ENCODE peak calls at places on chromosome X, in seven cellular contexts. F is A549; K is neural crest cell; Z is activated gamma-delta T cell treated with anti-CD3 and anti-CD28 coated beads, Interleukin-2, amount 50 U/mL, for 16 hours; N is fibroblast of the conjunctiva; J is stimulated activated CD4-positive, alpha-beta T cell treated with anti-CD3 and anti-CD28 coated beads, Interleukin-4, amount 100 ng/mL, for 48 hours; D is stimulated activated naive B cell treated with anti-CD40 and anti-IgM and Interleukin-4, amounts not matched to agents 10 μg/mL and 1 μg/mL and 100 μg/mL, for 72 hours. M is an unnamed sample.

GRCh38 chrX:40581333-40581910 is 652 bp downstream of the ATP6AP2 start:
- DNase-seq in F (no peak), K (no peak), Z (no peak), N (no peak), J (no peak), D (no peak), M (no peak)

GRCh38 chrX:38183577-38183976 is 37.1 kb downstream of the SRPX start:
- DNase-seq in F (no peak), K (no peak), Z (no peak), N (no peak), J (no peak), D (no peak), M (no peak)

GRCh38 chrX:1392376-1393130 is 640 bp upstream of the SLC25A6 start:
- DNase-seq in F (peak), K (peak), Z (no peak), N (peak), J (peak), D (no peak), M (peak)

GRCh38 chrX:42442745-42443144 is 335.2 kb downstream of the PPP1R2C start:
- DNase-seq in F (no peak), K (no peak), Z (no peak), N (no peak), J (no peak), D (no peak), M (no peak)

GRCh38 chrX:54808109-54808604 is 612 bp downstream of the MAGED2 start:
- DNase-seq in F (peak), K (peak), Z (no peak), N (no peak), J (no peak), D (no peak), M (peak)

GRCh38 chrX:40539214-40540142 is 41.3 kb upstream of the ATP6AP2 start:
- DNase-seq in F (no peak), K (peak), Z (peak), N (no peak), J (peak), D (peak), M (no peak)

GRCh38 chrX:24149346-24150050 is at the start of gene ZFX:
- DNase-seq in F (peak), K (peak), Z (peak), N (peak), J (peak), D (peak), M (no peak)

GRCh38 chrX:139932077-139932900 is 564 bp downstream of the ATP11C start:
- DNase-seq in F (peak), K (no peak), Z (peak), N (no peak), J (no peak), D (peak), M (peak)

GRCh38 chrX:96424007-96424406 is 260.6 kb upstream of the DIAPH2 start:
- DNase-seq in F (no peak), K (no peak), Z (no peak), N (peak), J (no peak), D (no peak), M (no peak)

GRCh38 chrX:73767017-73767416 is 204.0 kb downstream of the CHIC1 start:
- DNase-seq in F (no peak), K (no peak), Z (no peak), N (no peak), J (no peak), D (no peak), M (no peak)

GRCh38 chrX:103999234-103999633 is 14.3 kb downstream of the H2BW1 start:
- DNase-seq in F (no peak), K (no peak), Z (no peak), N (no peak), J (no peak), D (no peak), M (no peak)

GRCh38 chrX:87900320-87900908 is 382.8 kb downstream of the KLHL4 start:
- DNase-seq in F (peak), K (no peak), Z (peak), N (no peak), J (no peak), D (peak), M (no peak)

GRCh38 chrX:147950352-147950751 is 30.8 kb upstream of the FMR1NB start:
- DNase-seq in F (no peak), K (no peak), Z (no peak), N (no peak), J (no peak), D (no peak), M (no peak)

GRCh38 chrX:13119386-13119785 is 75.0 kb upstream of the FAM9C start:
- DNase-seq in F (peak), K (no peak), Z (no peak), N (no peak), J (no peak), D (no peak), M (no peak)

GRCh38 chrX:38103857-38104812 is 97.8 kb downstream of the SYTL5 start:
- DNase-seq in F (no peak), K (no peak), Z (no peak), N (no peak), J (no peak), D (no peak), M (no peak)

GRCh38 chrX:48829016-48829735 is 2.9 kb downstream of the ERAS start:
- DNase-seq in F (no peak), K (no peak), Z (no peak), N (no peak), J (no peak), D (no peak), M (no peak)

GRCh38 chrX:119982145-119982544 is 38.6 kb upstream of the NKAP start:
- DNase-seq in F (no peak), K (no peak), Z (no peak), N (no peak), J (no peak), D (no peak), M (no peak)

GRCh38 chrX:49754238-49754857 is 58.6 kb upstream of the PAGE1 start:
- DNase-seq in F (peak), K (peak), Z (peak), N (peak), J (peak), D (peak), M (peak)

GRCh38 chrX:119755981-119756533 is 2.3 kb upstream of the SOWAHD start:
- DNase-seq in F (no peak), K (no peak), Z (peak), N (no peak), J (no peak), D (peak), M (no peak)

GRCh38 chrX:28586891-28587635 is at the start of gene IL1RAPL1:
- DNase-seq in F (peak), K (peak), Z (no peak), N (peak), J (no peak), D (no peak), M (no peak)

GRCh38 chrX:48919360-48919821 is 567 bp upstream of the PIM2 start:
- DNase-seq in F (no peak), K (no peak), Z (no peak), N (no peak), J (no peak), D (peak), M (no peak)

GRCh38 chrX:71292669-71293379 is 8.7 kb upstream of the ITGB1BP2 start:
- DNase-seq in F (no peak), K (no peak), Z (no peak), N (no peak), J (no peak), D (no peak), M (no peak)

GRCh38 chrX:2638279-2638678 is 52.8 kb upstream of the CD99 start:
- DNase-seq in F (no peak), K (no peak), Z (no peak), N (no peak), J (no peak), D (no peak), M (no peak)

GRCh38 chrX:72479324-72480274 is 93.0 kb downstream of the HDAC8 start:
- DNase-seq in F (no peak), K (no peak), Z (no peak), N (no peak), J (no peak), D (no peak), M (no peak)

GRCh38 chrX:22389544-22390243 is 117.0 kb downstream of the CBLL2 start:
- DNase-seq in F (peak), K (no peak), Z (no peak), N (peak), J (no peak), D (no peak), M (peak)

GRCh38 chrX:118807151-118808017 is 16.2 kb upstream of the ZCCHC12 start:
- DNase-seq in F (peak), K (peak), Z (peak), N (peak), J (peak), D (peak), M (no peak)

GRCh38 chrX:123188081-123188480 is 4.0 kb downstream of the GRIA3 start:
- DNase-seq in F (no peak), K (no peak), Z (no peak), N (no peak), J (no peak), D (no peak), M (no peak)

GRCh38 chrX:49079489-49080428 is at the start of gene WDR45:
- DNase-seq in F (peak), K (peak), Z (peak), N (peak), J (peak), D (peak), M (no peak)